ENCODE peak calls at places on chromosomes 13 and 19, in six cellular contexts. Y is thoracic aorta, N is cardiac muscle cell, Z is A673, I is fibroblast of pulmonary artery, S is astrocyte of the spinal cord. D is an unnamed sample.

GRCh38 chr19:2278504-2279158 is 3.3 kb downstream of the PEAK3 start:
- DNase-seq in Y (no peak), N (no peak), Z (no peak), I (no peak), S (no peak), D (no peak)

GRCh38 chr13:74070065-74070464 is 64.1 kb downstream of the KLF12 start:
- DNase-seq in Y (no peak), N (no peak), Z (no peak), I (no peak), S (no peak), D (no peak)

GRCh38 chr19:30358319-30358718 is 13.9 kb upstream of the ZNF536 start:
- DNase-seq in Y (no peak), N (no peak), Z (no peak), I (no peak), S (no peak), D (no peak)

GRCh38 chr19:39631178-39631577 is 24.5 kb upstream of the LGALS16 start:
- DNase-seq in Y (no peak), N (no peak), Z (no peak), I (no peak), S (no peak), D (no peak)

GRCh38 chr13:74132152-74132767 is 1.9 kb downstream of the KLF12 start:
- DNase-seq in Y (no peak), N (no peak), Z (no peak), I (peak), S (no peak), D (no peak)

GRCh38 chr13:71964491-71965108 is 97.6 kb upstream of the DACH1 start:
- DNase-seq in Y (no peak), N (no peak), Z (no peak), I (no peak), S (peak), D (no peak)

GRCh38 chr19:1221141-1221903 is 15.7 kb downstream of the STK11 start:
- DNase-seq in Y (no peak), N (no peak), Z (no peak), I (peak), S (peak), D (peak)

GRCh38 chr19:6767357-6768235 is at the start of gene SH2D3A:
- DNase-seq in Y (no peak), N (peak), Z (peak), I (peak), S (no peak), D (no peak)

GRCh38 chr13:112072531-112073244 is 5.7 kb downstream of the SOX1 start:
- DNase-seq in Y (no peak), N (peak), Z (peak), I (no peak), S (no peak), D (no peak)

GRCh38 chr13:31204592-31204991 is 4.8 kb downstream of the B3GLCT start:
- DNase-seq in Y (no peak), N (no peak), Z (peak), I (peak), S (peak), D (peak)

GRCh38 chr13:60755380-60756163 is 358.6 kb downstream of the TDRD3 start:
- DNase-seq in Y (no peak), N (peak), Z (no peak), I (no peak), S (no peak), D (no peak)

GRCh38 chr19:10988380-10988779 is 27.6 kb downstream of the SMARCA4 start:
- DNase-seq in Y (no peak), N (no peak), Z (no peak), I (no peak), S (no peak), D (no peak)

GRCh38 chr13:75637101-75637774 is 1.1 kb downstream of the LMO7 start:
- DNase-seq in Y (no peak), N (no peak), Z (peak), I (no peak), S (peak), D (no peak)

GRCh38 chr13:25948910-25949309 is 102.9 kb downstream of the SHISA2 start:
- DNase-seq in Y (no peak), N (no peak), Z (no peak), I (no peak), S (peak), D (no peak)

GRCh38 chr19:9406798-9407352 is 28.5 kb downstream of the ZNF266 start:
- DNase-seq in Y (no peak), N (no peak), Z (peak), I (peak), S (peak), D (peak)

GRCh38 chr13:42393573-42394360 is 121.8 kb downstream of the AKAP11 start:
- DNase-seq in Y (no peak), N (no peak), Z (no peak), I (no peak), S (no peak), D (no peak)

GRCh38 chr13:113654175-113654560 is 3.8 kb downstream of the ATP4B start:
- DNase-seq in Y (no peak), N (no peak), Z (no peak), I (no peak), S (no peak), D (no peak)

GRCh38 chr19:13262450-13262849 is 112.2 kb downstream of the IER2 start:
- DNase-seq in Y (no peak), N (peak), Z (peak), I (peak), S (peak), D (peak)

GRCh38 chr19:49081273-49081672 is 4.0 kb upstream of the SNRNP70 start:
- DNase-seq in Y (no peak), N (no peak), Z (no peak), I (no peak), S (no peak), D (no peak)

GRCh38 chr19:49086296-49086695 is 1.0 kb downstream of the SNRNP70 start:
- DNase-seq in Y (no peak), N (no peak), Z (no peak), I (no peak), S (no peak), D (no peak)

GRCh38 chr19:49084206-49085019 is 838 bp upstream of the SNRNP70 start:
- DNase-seq in Y (no peak), N (no peak), Z (no peak), I (no peak), S (no peak), D (no peak)

GRCh38 chr19:49085020-49085867 is at the start of gene SNRNP70:
- DNase-seq in Y (peak), N (peak), Z (peak), I (peak), S (peak), D (peak)

DNA sequence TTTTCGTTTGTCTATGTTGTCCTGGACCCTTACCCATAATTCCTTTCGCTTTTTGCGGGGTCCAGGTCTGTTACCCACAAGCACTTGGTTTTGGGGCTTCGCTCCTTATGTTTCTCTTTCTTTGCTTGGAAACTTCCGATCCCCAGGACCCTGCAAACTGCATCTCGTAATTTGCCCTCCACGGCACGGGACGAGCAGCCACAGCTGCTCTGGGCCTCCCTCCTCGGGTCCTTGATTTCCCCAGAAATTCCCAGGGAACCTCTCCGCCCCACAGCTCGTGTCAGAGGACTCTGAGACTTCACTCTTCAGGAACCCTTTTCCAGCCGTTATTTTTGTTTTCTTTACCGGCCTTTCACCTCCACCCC is 599 bp downstream of the SNRNP70 start:
- DNase-seq in Y (no peak), N (no peak), Z (no peak), I (no peak), S (no peak), D (no peak)
- TF ChIP-seq CTCF in Y (no peak), N (no peak), Z (no peak), I (no peak), S (no peak), D (no peak)

DNA sequence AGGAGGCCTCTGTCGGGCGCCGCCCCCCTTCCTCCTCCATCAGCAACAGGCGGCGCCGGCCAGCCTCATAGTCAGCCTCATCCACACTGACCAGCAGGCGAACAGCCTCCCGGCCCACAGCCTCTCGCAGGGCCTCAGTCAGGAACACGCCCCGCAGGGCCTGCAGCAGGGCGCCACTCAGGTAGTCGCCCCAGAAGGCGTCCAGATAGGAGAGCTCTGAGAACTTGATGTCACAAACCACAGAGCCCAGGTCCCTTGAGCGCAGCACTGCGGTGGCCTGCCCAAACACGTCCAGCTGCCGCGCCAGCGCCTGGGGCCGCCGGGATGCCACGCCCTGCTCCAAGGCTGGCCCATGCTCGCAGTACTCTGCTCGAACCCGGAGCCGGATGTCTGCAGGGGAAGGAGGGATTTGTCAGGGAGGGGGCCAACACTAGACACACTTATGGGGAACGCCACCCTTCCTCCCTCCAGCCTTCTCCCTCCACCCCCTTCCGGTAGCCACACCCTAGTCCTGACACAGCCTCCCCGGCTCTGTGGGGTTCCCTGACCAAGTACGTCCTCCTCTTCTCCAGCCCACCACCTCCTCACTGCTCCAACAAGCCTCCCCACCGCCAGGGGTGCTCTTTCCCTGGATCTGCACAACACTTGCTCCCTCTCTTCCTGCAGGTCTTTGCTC is 17.9 kb downstream of the DEDD2 start:
- DNase-seq in Y (no peak), N (no peak), Z (no peak), I (no peak), S (no peak), D (no peak)
- TF ChIP-seq CTCF in Y (no peak), N (no peak), Z (peak), I (no peak), S (no peak), D (no peak)

GRCh38 chr19:28984315-28984714 is 228.6 kb downstream of the UQCRFS1 start:
- DNase-seq in Y (no peak), N (no peak), Z (no peak), I (no peak), S (no peak), D (no peak)

GRCh38 chr19:28977826-28978225 is 235.1 kb downstream of the UQCRFS1 start:
- DNase-seq in Y (no peak), N (no peak), Z (no peak), I (no peak), S (no peak), D (no peak)

GRCh38 chr19:28981994-28982393 is 231.0 kb downstream of the UQCRFS1 start:
- DNase-seq in Y (no peak), N (no peak), Z (no peak), I (no peak), S (no peak), D (no peak)

GRCh38 chr19:28985201-28985600 is 227.8 kb downstream of the UQCRFS1 start:
- DNase-seq in Y (no peak), N (no peak), Z (no peak), I (no peak), S (no peak), D (no peak)

DNA sequence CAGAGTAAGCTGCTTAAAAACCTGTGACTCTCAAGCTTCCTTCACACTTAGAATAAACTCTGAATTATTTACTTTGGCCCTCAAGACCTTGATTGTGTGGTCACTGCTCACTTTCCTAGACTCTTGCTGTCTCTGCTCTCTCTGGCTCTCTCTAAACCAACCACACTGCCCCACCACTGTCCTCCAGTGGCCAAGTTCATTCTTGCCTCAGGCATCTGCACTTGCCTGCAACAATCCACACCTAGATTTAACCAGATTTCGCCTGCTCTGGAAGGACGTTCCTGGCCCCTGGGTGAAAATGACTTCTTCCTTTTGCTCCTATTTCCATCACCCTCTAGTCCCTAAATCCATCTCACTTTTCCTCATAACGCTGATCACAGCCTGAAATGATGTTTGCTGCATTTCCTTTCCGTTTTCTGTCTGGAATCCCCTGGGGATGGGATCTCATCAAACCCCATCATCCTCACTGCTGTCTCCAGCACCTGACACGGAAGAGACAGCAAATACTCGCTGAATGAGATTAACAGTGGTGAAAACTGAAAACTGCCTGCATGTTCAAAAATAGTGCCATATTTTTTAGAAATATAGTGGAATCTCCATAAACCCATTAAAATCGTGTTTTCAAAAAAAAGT is 232.6 kb downstream of the UQCRFS1 start:
- DNase-seq in Y (no peak), N (peak), Z (no peak), I (peak), S (no peak), D (peak)
- TF ChIP-seq CTCF in Y (no peak), N (peak), Z (no peak), I (peak), S (no peak), D (peak)

DNA sequence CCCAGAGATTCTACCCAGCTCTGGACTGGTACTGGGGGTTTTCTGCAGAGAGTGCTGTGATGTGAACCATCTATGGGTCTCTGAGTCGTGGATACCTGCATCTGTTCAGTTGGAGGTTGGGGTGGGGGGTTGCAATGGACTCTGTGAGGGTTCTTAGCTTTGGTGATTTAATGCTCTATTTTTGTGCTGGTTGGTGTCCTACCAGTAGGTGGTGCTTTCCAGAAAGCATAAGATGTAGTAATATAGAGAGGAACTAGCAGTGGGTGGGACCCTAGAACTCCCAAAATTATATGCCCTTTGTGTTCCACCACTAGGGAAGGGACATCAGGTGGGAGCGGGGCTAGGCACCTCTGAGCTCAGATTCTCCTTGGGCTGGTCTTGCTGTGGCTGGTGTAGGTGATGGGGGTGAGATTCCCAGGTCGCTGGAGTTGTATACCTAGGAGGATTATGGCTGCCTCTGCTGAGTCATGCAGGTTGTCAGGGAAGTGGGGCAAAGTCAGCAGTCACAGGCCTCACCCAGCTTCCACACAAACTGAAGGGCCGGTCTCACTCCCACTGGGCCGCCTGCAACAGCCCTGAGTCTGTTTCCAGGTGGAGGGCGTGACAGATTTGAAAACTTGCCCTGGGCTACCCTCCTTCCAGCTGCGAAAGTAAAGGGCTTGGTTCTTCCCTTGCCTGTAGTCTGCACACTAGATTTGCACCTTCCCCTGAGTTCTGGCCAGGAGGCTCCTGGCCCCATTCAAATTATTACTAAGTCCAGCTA is 573.0 kb upstream of the SLITRK1 start:
- DNase-seq in Y (no peak), N (no peak), Z (no peak), I (no peak), S (no peak), D (no peak)
- TF ChIP-seq CTCF in Y (no peak), N (peak), Z (peak), I (no peak), S (no peak), D (no peak)

DNA sequence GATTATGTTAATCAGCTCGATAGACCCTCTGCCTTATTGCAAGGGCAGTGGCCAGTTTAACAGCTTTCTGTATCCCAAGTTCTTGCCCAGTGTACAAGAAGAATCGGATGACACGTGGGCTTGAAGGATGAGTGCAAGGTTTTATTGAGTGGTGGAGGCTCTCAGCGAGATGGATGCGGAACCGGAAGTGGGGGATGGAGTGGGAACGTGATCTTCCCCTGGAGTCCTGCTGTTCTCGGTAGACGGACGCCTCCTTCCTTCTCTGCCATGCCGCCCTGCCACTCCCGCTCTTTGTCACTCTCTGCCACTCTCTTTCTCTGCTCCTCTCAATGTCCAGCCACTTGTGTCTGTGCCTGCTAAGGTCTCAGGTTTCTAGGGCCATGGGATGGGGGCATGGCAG is 21.0 kb downstream of the RFXAP start:
- DNase-seq in Y (no peak), N (no peak), Z (peak), I (no peak), S (no peak), D (no peak)
- TF ChIP-seq CTCF in Y (no peak), N (no peak), Z (no peak), I (no peak), S (no peak), D (no peak)

GRCh38 chr19:41144403-41144802 is 30.2 kb downstream of the CYP2F1 start:
- DNase-seq in Y (peak), N (peak), Z (peak), I (peak), S (peak), D (peak)
- TF ChIP-seq CTCF in Y (peak), N (peak), Z (peak), I (peak), S (peak), D (peak)

GRCh38 chr13:39186205-39186880 is 148.1 kb downstream of the NHLRC3 start:
- DNase-seq in Y (no peak), N (no peak), Z (no peak), I (no peak), S (no peak), D (no peak)
- TF ChIP-seq CTCF in Y (no peak), N (no peak), Z (no peak), I (no peak), S (no peak), D (no peak)

GRCh38 chr19:3626473-3627350 is at the start of gene CACTIN:
- DNase-seq in Y (peak), N (peak), Z (peak), I (peak), S (peak), D (peak)
- TF ChIP-seq CTCF in Y (no peak), N (no peak), Z (peak), I (no peak), S (no peak), D (no peak)

GRCh38 chr13:59463023-59463422 is 700.7 kb downstream of the DIAPH3 start:
- DNase-seq in Y (no peak), N (no peak), Z (peak), I (no peak), S (no peak), D (no peak)

GRCh38 chr13:59458908-59459579 is 704.7 kb downstream of the DIAPH3 start:
- DNase-seq in Y (no peak), N (no peak), Z (peak), I (peak), S (peak), D (peak)

GRCh38 chr13:59461411-59461810 is 702.3 kb downstream of the DIAPH3 start:
- DNase-seq in Y (no peak), N (no peak), Z (peak), I (no peak), S (no peak), D (no peak)

GRCh38 chr13:59464926-59465325 is 698.8 kb downstream of the DIAPH3 start:
- DNase-seq in Y (no peak), N (no peak), Z (no peak), I (no peak), S (no peak), D (no peak)

DNA sequence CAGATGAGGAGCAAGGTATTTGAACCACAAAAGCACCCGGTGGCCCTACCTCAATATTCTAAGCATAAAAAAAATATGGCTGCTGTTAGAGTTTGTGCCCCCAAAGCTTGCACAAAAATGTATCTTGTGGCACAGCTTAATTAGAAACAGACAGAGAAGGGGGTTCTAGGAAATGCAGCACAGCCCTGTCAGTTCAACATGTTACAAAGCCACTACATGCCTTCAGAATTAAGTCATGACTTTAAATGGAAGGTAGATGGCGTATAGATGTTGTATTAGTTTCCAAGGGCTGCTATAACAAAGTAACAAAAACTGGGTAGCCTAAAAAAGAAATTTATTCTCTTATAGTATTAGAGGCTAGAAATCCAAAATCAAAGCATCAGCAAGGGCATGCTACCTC is 703.8 kb downstream of the DIAPH3 start:
- DNase-seq in Y (no peak), N (no peak), Z (peak), I (no peak), S (peak), D (peak)
- TF ChIP-seq CTCF in Y (no peak), N (no peak), Z (no peak), I (no peak), S (no peak), D (no peak)